ENCODE peak calls at places on chromosome 2, in ten cellular contexts. I is breast epithelium, E is neural progenitor cell, U is RWPE2, O is HFFc6, N is cardiac fibroblast, Y is AG04450, C is stomach, W is foreskin fibroblast, S is astrocyte of the spinal cord. G is an unnamed sample.

GRCh38 chr2:161992526-161992925 is 81.5 kb downstream of the DPP4 start:
- DNase-seq in I (no peak), E (no peak), U (no peak), O (no peak), N (no peak), Y (no peak), C (no peak), W (no peak), S (peak; percentile 30), G (no peak)

GRCh38 chr2:28578768-28579167 is 82.9 kb downstream of the PLB1 start:
- DNase-seq in I (no peak), E (no peak), U (no peak), O (no peak), N (no peak), Y (no peak), C (no peak), W (no peak), S (no peak), G (no peak)

GRCh38 chr2:224816816-224817215 is 100.7 kb upstream of the CCDC195 start:
- DNase-seq in I (no peak), E (no peak), U (no peak), O (peak; percentile 83), N (peak; percentile 85), Y (no peak), C (no peak), W (peak; percentile 50), S (peak; percentile 84), G (no peak)

GRCh38 chr2:236959036-236959435 is 126.7 kb upstream of the COPS8 start:
- DNase-seq in I (no peak), E (no peak), U (no peak), O (no peak), N (no peak), Y (no peak), C (no peak), W (no peak), S (no peak), G (no peak)

GRCh38 chr2:237092920-237093781 is 7.5 kb downstream of the COPS8 start:
- DNase-seq in I (no peak), E (peak; percentile 70), U (no peak), O (peak; percentile 61), N (peak; percentile 90), Y (peak; percentile 65), C (no peak), W (peak; percentile 73), S (peak; percentile 80), G (no peak)

GRCh38 chr2:73297151-73297559 is 3.8 kb upstream of the EGR4 start:
- DNase-seq in I (no peak), E (no peak), U (no peak), O (peak; percentile 24), N (no peak), Y (no peak), C (no peak), W (no peak), S (no peak), G (no peak)

GRCh38 chr2:179521944-179522343 is 257.3 kb upstream of the SESTD1 start:
- DNase-seq in I (no peak), E (no peak), U (no peak), O (no peak), N (no peak), Y (no peak), C (no peak), W (no peak), S (no peak), G (no peak)

GRCh38 chr2:160210599-160211138 is 10.6 kb upstream of the ITGB6 start:
- DNase-seq in I (peak; percentile 45), E (peak; percentile 80), U (no peak), O (no peak), N (peak; percentile 84), Y (no peak), C (peak; percentile 79), W (no peak), S (peak; percentile 56), G (no peak)

GRCh38 chr2:155368934-155369333 is 670.4 kb downstream of the KCNJ3 start:
- DNase-seq in I (no peak), E (no peak), U (no peak), O (peak; percentile 13), N (peak; percentile 28), Y (no peak), C (no peak), W (no peak), S (peak; percentile 32), G (no peak)
- TF ChIP-seq CTCF in I (peak; percentile 13), E (peak; percentile 44), U (peak; percentile 59), O (peak; percentile 72), N (no peak), Y (no peak), C (no peak), W (no peak), S (peak; percentile 22), G (peak; percentile 26)

GRCh38 chr2:39223909-39224308 is 19.9 kb downstream of the CDKL4 start:
- DNase-seq in I (no peak), E (no peak), U (no peak), O (no peak), N (no peak), Y (no peak), C (no peak), W (no peak), S (no peak), G (no peak)

GRCh38 chr2:39232141-39232540 is 11.6 kb downstream of the CDKL4 start:
- DNase-seq in I (no peak), E (no peak), U (no peak), O (peak; percentile 80), N (no peak), Y (no peak), C (no peak), W (no peak), S (no peak), G (no peak)

GRCh38 chr2:39227628-39228412 is 15.9 kb downstream of the CDKL4 start:
- DNase-seq in I (peak; percentile 45), E (peak; percentile 81), U (peak; percentile 51), O (peak; percentile 60), N (peak; percentile 80), Y (peak; percentile 29), C (peak; percentile 87), W (peak; percentile 56), S (peak; percentile 75), G (peak; percentile 28)

GRCh38 chr2:39225564-39225963 is 18.2 kb downstream of the CDKL4 start:
- DNase-seq in I (no peak), E (no peak), U (no peak), O (no peak), N (no peak), Y (no peak), C (no peak), W (no peak), S (no peak), G (no peak)

DNA sequence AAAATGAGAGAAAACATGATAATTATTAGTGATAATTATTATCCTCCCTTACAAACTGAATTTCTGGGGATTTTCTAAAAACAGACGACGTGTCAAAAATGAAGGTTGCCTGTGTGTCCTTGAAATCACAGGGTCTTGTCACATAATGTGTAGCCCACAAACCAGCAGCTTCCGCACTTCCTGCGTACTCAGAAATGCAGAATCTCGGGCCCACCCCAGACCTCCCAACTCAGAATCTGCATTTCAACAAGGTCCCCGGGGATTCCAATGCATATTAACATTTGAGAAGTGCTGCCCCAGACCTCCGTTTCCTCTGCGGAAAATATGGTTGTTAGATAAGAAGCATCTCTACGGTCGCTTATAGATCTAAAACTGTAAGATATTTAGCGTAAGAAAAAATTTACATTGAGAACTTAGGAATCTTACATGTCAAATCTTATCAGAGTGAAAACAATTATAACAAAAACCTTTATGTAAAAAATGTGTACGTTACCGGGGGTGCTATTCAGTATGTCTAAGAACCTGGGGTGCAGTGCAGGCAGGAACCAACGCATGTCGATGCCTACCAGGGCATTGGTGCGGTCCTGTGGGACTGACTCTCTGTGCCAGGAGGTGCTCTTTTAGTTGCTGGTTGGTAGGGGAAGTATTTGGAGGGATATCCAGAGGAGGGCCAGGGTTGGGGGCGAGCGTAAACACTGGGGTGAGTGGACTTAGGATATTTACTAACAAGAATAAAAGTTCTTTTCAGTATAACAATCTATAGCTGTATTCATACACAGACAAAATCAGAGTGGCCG is 15.2 kb downstream of the CDKL4 start:
- DNase-seq in I (no peak), E (peak; percentile 37), U (no peak), O (no peak), N (no peak), Y (no peak), C (no peak), W (no peak), S (no peak), G (no peak)
- TF ChIP-seq CTCF in I (no peak), E (peak; percentile 2), U (peak; percentile 72), O (peak; percentile 21), N (no peak), Y (no peak), C (no peak), W (no peak), S (no peak), G (no peak)

DNA sequence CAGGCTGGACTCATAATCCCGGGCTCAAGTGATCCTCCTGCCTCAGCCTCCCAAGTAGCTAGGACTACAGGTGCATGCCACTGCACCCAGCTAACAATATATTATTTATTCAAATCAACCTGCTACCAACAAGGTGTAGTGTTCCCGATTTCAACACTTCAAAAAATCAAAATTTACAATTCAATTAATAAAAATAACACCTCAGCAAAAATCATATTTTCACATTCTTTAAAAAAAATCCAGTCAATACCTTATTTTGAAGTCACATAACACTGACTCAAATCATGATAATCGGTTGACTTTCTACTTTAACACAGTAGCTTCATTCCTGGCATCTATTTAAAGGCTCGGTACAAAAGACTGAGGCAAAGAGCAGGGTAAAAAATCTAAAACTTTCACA is 7.2 kb downstream of the GPR75 start:
- DNase-seq in I (no peak), E (no peak), U (no peak), O (no peak), N (no peak), Y (no peak), C (no peak), W (no peak), S (no peak), G (no peak)
- TF ChIP-seq CTCF in I (no peak), E (no peak), U (no peak), O (no peak), N (no peak), Y (no peak), C (no peak), W (no peak), S (no peak), G (no peak)

GRCh38 chr2:64315561-64315960 is 138.4 kb upstream of the LGALSL start:
- DNase-seq in I (no peak), E (no peak), U (no peak), O (no peak), N (no peak), Y (no peak), C (no peak), W (no peak), S (no peak), G (no peak)

GRCh38 chr2:64318476-64318748 is 135.6 kb upstream of the LGALSL start:
- DNase-seq in I (no peak), E (no peak), U (no peak), O (no peak), N (no peak), Y (no peak), C (no peak), W (no peak), S (no peak), G (no peak)

GRCh38 chr2:64322433-64322832 is 131.5 kb upstream of the LGALSL start:
- DNase-seq in I (no peak), E (no peak), U (no peak), O (no peak), N (no peak), Y (no peak), C (no peak), W (no peak), S (no peak), G (no peak)

GRCh38 chr2:64319930-64320329 is 134.0 kb upstream of the LGALSL start:
- DNase-seq in I (no peak), E (no peak), U (no peak), O (no peak), N (no peak), Y (no peak), C (no peak), W (no peak), S (no peak), G (no peak)

GRCh38 chr2:64317712-64318475 is 136.1 kb upstream of the LGALSL start:
- DNase-seq in I (no peak), E (no peak), U (no peak), O (no peak), N (no peak), Y (no peak), C (no peak), W (no peak), S (no peak), G (no peak)
- TF ChIP-seq CTCF in I (no peak), E (no peak), U (no peak), O (no peak), N (no peak), Y (no peak), C (no peak), W (no peak), S (no peak), G (no peak)